ENCODE peak calls at places on chromosome 17, in ten cellular contexts. Y is HT1080, U is substantia nigra, P is spleen, O is AG08395, Q is mesendoderm, S is ACHN, T is Peyer's patch, F is T-helper 1 cell, G is testis. R is an unnamed sample.

GRCh38 chr17:43094129-43094834 is 30.9 kb downstream of the BRCA1 start:
- DNase-seq in Y (no peak), U (no peak), P (no peak), O (peak), Q (no peak), S (no peak), T (no peak), F (no peak), G (no peak), R (no peak)

GRCh38 chr17:60170835-60171752 is 21.3 kb downstream of the CA4 start:
- DNase-seq in Y (no peak), U (peak), P (no peak), O (no peak), Q (no peak), S (no peak), T (no peak), F (no peak), G (no peak), R (no peak)

GRCh38 chr17:48835971-48836370 is 5.1 kb downstream of the CALCOCO2 start:
- DNase-seq in Y (no peak), U (no peak), P (no peak), O (no peak), Q (no peak), S (no peak), T (no peak), F (no peak), G (no peak), R (no peak)

GRCh38 chr17:31525801-31526549 is 134.5 kb downstream of the RAB11FIP4 start:
- DNase-seq in Y (peak), U (no peak), P (peak), O (peak), Q (peak), S (peak), T (peak), F (no peak), G (no peak), R (peak)

GRCh38 chr17:66431080-66431795 is 128.8 kb downstream of the PRKCA start:
- DNase-seq in Y (no peak), U (no peak), P (no peak), O (peak), Q (no peak), S (no peak), T (no peak), F (no peak), G (no peak), R (no peak)

GRCh38 chr17:13244511-13244910 is 226.7 kb upstream of the ELAC2 start:
- DNase-seq in Y (no peak), U (no peak), P (no peak), O (peak), Q (no peak), S (no peak), T (no peak), F (no peak), G (no peak), R (no peak)

GRCh38 chr17:13030459-13031305 is 12.9 kb upstream of the ELAC2 start:
- DNase-seq in Y (peak), U (no peak), P (no peak), O (peak), Q (peak), S (peak), T (no peak), F (peak), G (peak), R (no peak)

GRCh38 chr17:69869667-69870066 is 205.4 kb upstream of the KCNJ16 start:
- DNase-seq in Y (peak), U (no peak), P (no peak), O (no peak), Q (no peak), S (no peak), T (no peak), F (no peak), G (no peak), R (no peak)

GRCh38 chr17:49928826-49929475 is 40.0 kb upstream of the DLX4 start:
- DNase-seq in Y (peak), U (no peak), P (no peak), O (peak), Q (peak), S (peak), T (no peak), F (no peak), G (no peak), R (no peak)

R was measured in kidney.